ENCODE peak calls at places on chromosome 20, in seven cellular contexts. T is uterus, Z is tibial nerve, Y is right lobe of liver, B is body of pancreas, P is NB4, K is esophagus muscularis mucosa. F is an unnamed sample.

GRCh38 chr20:16821211-16822089 is 73.3 kb downstream of the OTOR start:
- DNase-seq in P (peak), K (no peak), Z (no peak), Y (no peak), T (no peak), B (peak), F (no peak)

GRCh38 chr20:53712212-53712977 is 118.8 kb upstream of the ZNF217 start:
- DNase-seq in Y (peak), Z (no peak), T (no peak), K (no peak), P (no peak), B (no peak), F (no peak)

GRCh38 chr20:48841861-48842529 is 14.2 kb upstream of the PREX1 start:
- DNase-seq in Y (no peak), K (no peak), P (no peak), T (no peak), B (no peak), Z (no peak), F (no peak)

GRCh38 chr20:56554869-56555268 is 21.8 kb downstream of the FAM209B start:
- DNase-seq in B (peak), K (no peak), Z (no peak), T (no peak), P (peak), Y (no peak), F (peak)

GRCh38 chr20:9294081-9294480 is 220.3 kb upstream of the LAMP5 start:
- DNase-seq in K (no peak), Y (no peak), P (no peak), Z (no peak), B (no peak), T (no peak), F (no peak)

GRCh38 chr20:7806831-7807230 is 133.4 kb downstream of the HAO1 start:
- DNase-seq in K (no peak), B (no peak), P (no peak), Z (no peak), T (no peak), Y (no peak), F (no peak)

GRCh38 chr20:20731945-20732296 is 19.5 kb upstream of the RALGAPA2 start:
- DNase-seq in Z (no peak), B (no peak), K (no peak), Y (no peak), T (no peak), P (peak), F (no peak)

GRCh38 chr20:34268851-34269668 is 27.8 kb downstream of the ASIP start:
- DNase-seq in P (no peak), Y (no peak), K (no peak), B (peak), T (peak), Z (no peak), F (peak)

GRCh38 chr20:20755227-20755626 is 42.8 kb upstream of the RALGAPA2 start:
- DNase-seq in P (peak), B (no peak), Y (no peak), K (no peak), T (no peak), Z (no peak), F (no peak)

GRCh38 chr20:8930691-8931090 is 138.2 kb upstream of the PLCB4 start:
- DNase-seq in P (no peak), Y (no peak), B (no peak), T (no peak), K (no peak), Z (no peak), F (no peak)

GRCh38 chr20:33521461-33521860 is 31.6 kb downstream of the CBFA2T2 start:
- DNase-seq in Y (no peak), B (no peak), K (no peak), T (no peak), Z (no peak), P (no peak), F (no peak)

GRCh38 chr20:57751411-57751810 is 41.6 kb upstream of the PMEPA1 start:
- DNase-seq in B (no peak), P (no peak), Y (no peak), T (no peak), K (no peak), Z (no peak), F (no peak)

GRCh38 chr20:49964964-49965780 is 17.6 kb upstream of the SNAI1 start:
- DNase-seq in Z (no peak), T (no peak), Y (no peak), P (peak), B (peak), K (no peak), F (no peak)

GRCh38 chr20:35146299-35146921 is 726 bp downstream of the EDEM2 start:
- DNase-seq in Z (no peak), T (no peak), B (peak), Y (peak), K (no peak), P (peak), F (peak)

GRCh38 chr20:36582322-36582721 is 8.9 kb downstream of the TGIF2 start:
- DNase-seq in B (no peak), P (no peak), Z (no peak), Y (no peak), T (no peak), K (no peak), F (no peak)

GRCh38 chr20:50278377-50278683 is 87.7 kb downstream of the CEBPB start:
- DNase-seq in B (no peak), P (no peak), K (no peak), Y (no peak), T (no peak), Z (no peak), F (no peak)

GRCh38 chr20:38108438-38109024 is 56.5 kb downstream of the TGM2 start:
- DNase-seq in K (peak), Z (no peak), P (no peak), Y (no peak), T (peak), B (peak), F (no peak)

GRCh38 chr20:63641792-63642517 is 11.3 kb downstream of the STMN3 start:
- DNase-seq in P (peak), Z (peak), T (peak), K (peak), Y (peak), B (peak), F (peak)

GRCh38 chr20:62925420-62926228 is 681 bp downstream of the DIDO1 start:
- DNase-seq in B (peak), T (no peak), Y (no peak), Z (no peak), K (no peak), P (peak), F (no peak)

GRCh38 chr20:59789641-59790040 is 143.8 kb downstream of the SYCP2 start:
- DNase-seq in Z (no peak), P (no peak), B (no peak), T (no peak), Y (no peak), K (peak), F (no peak)

GRCh38 chr20:25987073-25987927 is 290.6 kb upstream of the ZNF337 start:
- DNase-seq in Z (no peak), K (no peak), B (peak), T (peak), P (peak), Y (no peak), F (no peak)

GRCh38 chr20:53920647-53921245 is 149.6 kb downstream of the BCAS1 start:
- DNase-seq in P (no peak), T (no peak), Z (no peak), B (no peak), K (no peak), Y (peak), F (no peak)

GRCh38 chr20:54062812-54063280 is 7.5 kb downstream of the BCAS1 start:
- DNase-seq in T (no peak), Z (no peak), Y (no peak), P (peak), B (no peak), K (no peak), F (no peak)

GRCh38 chr20:44704551-44704971 is 10.6 kb upstream of the CCN5 start:
- DNase-seq in T (no peak), K (no peak), Z (no peak), B (no peak), P (peak), Y (no peak), F (no peak)

GRCh38 chr20:58236612-58237317 is 8.3 kb upstream of the ANKRD60 start:
- DNase-seq in B (peak), K (peak), P (peak), Y (peak), Z (peak), T (peak), F (peak)

GRCh38 chr20:38830356-38830755 is 24.9 kb downstream of the PPP1R16B start:
- DNase-seq in B (no peak), K (no peak), P (no peak), Y (no peak), T (no peak), Z (no peak), F (no peak)

GRCh38 chr20:23541330-23541729 is 27.0 kb downstream of the CST9L start:
- DNase-seq in B (no peak), P (peak), Y (no peak), Z (no peak), K (no peak), T (no peak), F (no peak)

GRCh38 chr20:20410678-20411077 is 42.8 kb downstream of the INSM1 start:
- DNase-seq in B (peak), Z (no peak), P (no peak), K (no peak), Y (peak), T (no peak), F (no peak)

GRCh38 chr20:1489764-1490436 is 1.3 kb downstream of the SIRPB2 start:
- DNase-seq in K (peak), Y (no peak), T (no peak), Z (no peak), B (peak), P (peak), F (no peak)

GRCh38 chr20:1533059-1533458 is 24.4 kb downstream of the SIRPD start:
- DNase-seq in Z (no peak), T (no peak), K (peak), P (peak), Y (no peak), B (no peak), F (no peak)

GRCh38 chr20:51420805-51421204 is 121.7 kb downstream of the NFATC2 start:
- DNase-seq in K (no peak), T (no peak), P (no peak), Y (no peak), Z (no peak), B (no peak), F (no peak)
- TF ChIP-seq POLR2A in K (no peak), T (no peak), P (no peak), Y (no peak), Z (no peak), B (no peak), F (no peak)

DNA sequence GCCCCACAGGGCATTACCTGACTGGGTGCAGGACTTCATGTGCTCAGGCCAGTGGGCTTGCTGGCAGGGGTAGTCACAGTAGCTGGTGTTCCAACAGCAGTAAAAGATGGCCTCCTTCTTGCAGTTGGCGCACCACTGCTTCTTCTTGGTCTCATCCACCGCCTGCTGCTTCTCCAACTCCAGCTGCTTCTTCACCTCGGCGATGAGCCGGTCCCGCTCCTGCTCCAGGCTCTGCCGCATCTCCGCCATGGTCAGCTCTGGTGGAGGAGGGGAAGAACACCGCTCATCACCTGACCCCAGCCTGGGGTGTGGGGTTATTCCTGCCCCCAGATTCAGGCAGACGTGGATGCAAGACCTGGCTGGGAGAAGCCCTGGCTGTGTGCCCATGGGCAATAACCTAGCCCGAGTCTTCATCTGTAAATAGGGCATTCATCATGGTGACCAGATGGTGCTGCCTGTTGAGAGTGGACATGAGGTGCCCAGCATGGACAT is 132.2 kb downstream of the ZMYND8 start:
- DNase-seq in T (no peak), K (no peak), Y (peak), P (no peak), B (no peak), Z (no peak), F (no peak)
- TF ChIP-seq POLR2A in T (no peak), K (no peak), Y (no peak), P (no peak), B (no peak), Z (no peak), F (no peak)

GRCh38 chr20:45880988-45881788 is at the start of gene ZSWIM1:
- DNase-seq in B (peak), Y (peak), Z (peak), T (peak), P (peak), K (peak), F (peak)
- TF ChIP-seq POLR2A in B (peak), Y (peak), Z (peak), T (peak), P (peak), K (peak), F (peak)

DNA sequence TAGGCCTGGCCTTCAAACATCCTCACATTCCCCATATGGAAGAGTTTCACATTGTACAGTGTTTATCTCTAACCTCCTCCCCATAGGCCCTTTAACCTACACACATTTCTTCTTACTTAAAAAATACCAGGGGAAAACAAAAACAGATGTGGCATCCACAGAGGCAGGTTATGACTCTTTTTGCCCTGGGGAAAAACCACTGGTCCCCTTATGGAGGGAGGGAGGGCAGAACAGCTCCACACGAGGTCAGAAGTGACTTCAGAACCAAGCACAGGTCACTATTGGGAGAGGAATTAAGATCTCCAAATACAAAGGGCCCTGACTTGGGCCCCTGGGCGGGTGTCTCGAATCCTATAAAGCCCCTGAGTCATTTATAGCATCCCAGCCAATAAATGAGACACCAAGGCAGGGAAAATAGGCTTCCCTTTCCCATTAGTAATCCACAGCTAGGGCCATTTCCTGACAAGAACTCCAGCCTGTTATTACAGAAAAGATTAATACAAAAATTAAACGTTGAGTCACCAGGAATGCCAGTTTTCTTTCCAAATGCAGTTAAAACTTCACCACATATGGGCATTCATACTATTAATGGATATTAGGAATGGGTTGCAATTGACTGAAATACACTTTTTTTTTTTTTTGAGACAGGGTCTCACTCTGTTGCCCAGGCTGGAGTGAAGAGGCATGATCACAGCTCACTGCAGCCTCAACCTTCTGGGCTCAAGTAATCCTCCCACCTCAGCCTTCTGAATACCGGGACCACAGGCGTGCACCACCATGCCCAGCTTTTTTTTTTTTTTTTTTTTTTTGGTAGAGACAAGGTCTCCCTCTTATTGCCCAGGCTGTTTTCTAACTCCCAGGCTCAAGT is 107.2 kb downstream of the ATP9A start:
- DNase-seq in Z (no peak), Y (no peak), P (no peak), T (no peak), K (no peak), B (no peak), F (no peak)
- TF ChIP-seq POLR2A in Z (no peak), Y (no peak), P (no peak), T (no peak), K (no peak), B (no peak), F (no peak)

F was measured in GM12891.